ENCODE peak calls at places on chromosomes 3 and 15, in four cellular contexts. One of them, this sample, is unnamed.
A peak's percentile ranks its signal among the peaks of the same experiment; 100 is the strongest.

GRCh38 chr3:181725033-181725775 is 13.5 kb downstream of the SOX2 start:
- DNase-seq in fibroblast of the aortic adventitia: no peak
- DNase-seq in skeletal muscle cell: no peak
- DNase-seq in cardiac fibroblast: no peak
- DNase-seq in this sample: no peak

GRCh38 chr15:56957812-56958406 is 39.5 kb downstream of the TCF12 start:
- DNase-seq in cardiac fibroblast: no peak
- DNase-seq in fibroblast of the aortic adventitia: no peak
- DNase-seq in skeletal muscle cell: no peak
- DNase-seq in this sample: no peak

GRCh38 chr3:177126015-177126773 is 71.1 kb downstream of the TBL1XR1 start:
- DNase-seq in fibroblast of the aortic adventitia: peak; percentile 96
- DNase-seq in skeletal muscle cell: peak; percentile 83
- DNase-seq in cardiac fibroblast: peak; percentile 91
- DNase-seq in this sample: no peak

GRCh38 chr15:58484794-58485600 is 53.2 kb downstream of the LIPC start:
- DNase-seq in skeletal muscle cell: no peak
- DNase-seq in fibroblast of the aortic adventitia: no peak
- DNase-seq in cardiac fibroblast: no peak
- DNase-seq in this sample: peak; percentile 81

GRCh38 chr3:12465151-12465795 is 19.0 kb upstream of the TSEN2 start:
- DNase-seq in skeletal muscle cell: no peak
- DNase-seq in cardiac fibroblast: no peak
- DNase-seq in fibroblast of the aortic adventitia: no peak
- DNase-seq in this sample: no peak

GRCh38 chr3:42503957-42504333 is 1.5 kb downstream of the VIPR1 start:
- DNase-seq in cardiac fibroblast: no peak
- DNase-seq in fibroblast of the aortic adventitia: no peak
- DNase-seq in skeletal muscle cell: no peak
- DNase-seq in this sample: no peak

GRCh38 chr15:48966595-48967301 is 3.0 kb upstream of the SHC4 start:
- DNase-seq in skeletal muscle cell: peak; percentile 36
- DNase-seq in cardiac fibroblast: no peak
- DNase-seq in fibroblast of the aortic adventitia: peak; percentile 43
- DNase-seq in this sample: peak; percentile 94

GRCh38 chr3:61239871-61240270 is 11.4 kb downstream of the FHIT start:
- DNase-seq in fibroblast of the aortic adventitia: no peak
- DNase-seq in skeletal muscle cell: no peak
- DNase-seq in cardiac fibroblast: peak; percentile 27
- DNase-seq in this sample: no peak

GRCh38 chr15:68239025-68239424 is 9.5 kb upstream of the CLN6 start:
- DNase-seq in fibroblast of the aortic adventitia: no peak
- DNase-seq in cardiac fibroblast: no peak
- DNase-seq in skeletal muscle cell: no peak
- DNase-seq in this sample: no peak

GRCh38 chr3:146142757-146143156 is 18.2 kb downstream of the PLOD2 start:
- DNase-seq in fibroblast of the aortic adventitia: peak; percentile 73
- DNase-seq in skeletal muscle cell: no peak
- DNase-seq in cardiac fibroblast: peak; percentile 65
- DNase-seq in this sample: no peak

GRCh38 chr3:57370331-57370730 is 77.8 kb upstream of the ASB14 start:
- DNase-seq in fibroblast of the aortic adventitia: no peak
- DNase-seq in cardiac fibroblast: no peak
- DNase-seq in skeletal muscle cell: no peak
- DNase-seq in this sample: no peak

GRCh38 chr15:76139368-76140068 is 79.7 kb downstream of the TMEM266 start:
- DNase-seq in fibroblast of the aortic adventitia: peak; percentile 79
- DNase-seq in cardiac fibroblast: peak; percentile 80
- DNase-seq in skeletal muscle cell: no peak
- DNase-seq in this sample: peak; percentile 76

DNA sequence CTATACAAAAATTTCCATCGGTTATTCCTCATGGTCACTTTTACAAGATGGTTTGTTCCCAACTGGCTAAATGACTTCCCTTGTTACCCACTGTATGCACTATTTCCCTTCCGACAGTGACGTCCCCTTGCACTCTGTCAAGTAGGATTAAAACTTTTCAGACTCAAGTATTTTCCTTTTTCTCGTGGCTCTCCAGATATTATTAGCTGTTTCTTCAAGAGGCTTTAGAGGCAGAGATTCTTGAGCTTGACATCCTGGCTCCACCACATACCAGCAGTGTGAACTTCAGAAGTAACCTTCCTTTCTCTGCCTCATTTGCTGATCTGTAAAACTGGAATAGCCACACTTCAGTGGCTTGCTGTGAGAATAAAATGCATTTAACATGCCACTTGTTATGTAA is 14.0 kb downstream of the CSNK1G1 start:
- DNase-seq in fibroblast of the aortic adventitia: no peak
- DNase-seq in cardiac fibroblast: no peak
- DNase-seq in skeletal muscle cell: no peak
- DNase-seq in this sample: no peak
- H3K4me3 ChIP-seq in fibroblast of the aortic adventitia: no peak overlapping the region
- H3K4me3 ChIP-seq in cardiac fibroblast: no peak overlapping the region
- H3K4me3 ChIP-seq in skeletal muscle cell: no peak overlapping the region
- H3K4me3 ChIP-seq in this sample: no peak overlapping the region

DNA sequence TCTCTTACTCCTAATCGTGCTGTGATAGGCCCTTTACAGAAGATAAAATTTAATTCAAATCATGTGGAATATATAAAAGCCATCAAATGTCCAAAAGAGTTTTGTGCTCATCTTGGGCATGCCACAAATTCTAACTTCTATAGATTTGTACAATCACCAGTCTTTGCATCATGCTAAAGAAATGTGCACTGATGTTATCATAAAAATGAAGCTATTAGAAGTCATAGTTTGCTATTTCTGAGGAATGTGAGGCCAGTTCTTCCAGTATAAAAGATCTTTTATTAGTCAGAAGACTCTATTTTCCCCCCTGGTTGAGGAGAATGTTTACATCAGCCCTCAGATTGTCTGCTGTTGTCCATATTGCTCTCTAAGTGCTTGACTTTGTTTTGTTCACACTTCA is 2.1 kb upstream of the ANXA2 start:
- DNase-seq in fibroblast of the aortic adventitia: peak; percentile 76
- DNase-seq in cardiac fibroblast: peak; percentile 48
- DNase-seq in skeletal muscle cell: no peak
- DNase-seq in this sample: no peak
- H3K4me3 ChIP-seq in fibroblast of the aortic adventitia: no peak overlapping the region
- H3K4me3 ChIP-seq in cardiac fibroblast: no peak overlapping the region
- H3K4me3 ChIP-seq in skeletal muscle cell: no peak overlapping the region
- H3K4me3 ChIP-seq in this sample: no peak overlapping the region

GRCh38 chr3:8980756-8981257 is 17.5 kb upstream of the RAD18 start:
- DNase-seq in skeletal muscle cell: no peak
- DNase-seq in cardiac fibroblast: no peak
- DNase-seq in fibroblast of the aortic adventitia: peak; percentile 13
- DNase-seq in this sample: no peak
- H3K4me3 ChIP-seq in skeletal muscle cell: no peak overlapping the region
- H3K4me3 ChIP-seq in cardiac fibroblast: no peak overlapping the region
- H3K4me3 ChIP-seq in fibroblast of the aortic adventitia: no peak overlapping the region
- H3K4me3 ChIP-seq in this sample: no peak overlapping the region

DNA sequence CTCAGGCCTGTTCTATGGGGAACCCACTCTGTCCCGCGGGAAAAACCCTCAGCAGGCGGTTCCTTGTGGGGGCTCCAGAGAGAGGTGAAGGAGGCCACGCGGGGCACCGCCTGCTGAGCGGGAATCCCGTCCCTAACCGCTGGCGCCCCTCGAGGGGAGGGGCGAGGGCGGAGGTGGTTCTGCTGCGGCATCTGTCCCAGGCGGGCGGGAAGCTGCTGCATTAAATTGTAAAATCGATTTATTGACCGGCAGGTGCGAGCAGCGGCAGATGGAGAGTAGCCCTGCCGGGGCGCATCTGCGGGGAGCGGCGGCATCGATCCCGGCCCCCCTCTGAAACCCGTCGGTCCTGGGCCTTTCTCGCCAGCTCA is 3.7 kb upstream of the DLL4 start:
- DNase-seq in cardiac fibroblast: no peak
- DNase-seq in fibroblast of the aortic adventitia: no peak
- DNase-seq in skeletal muscle cell: no peak
- DNase-seq in this sample: no peak
- H3K4me3 ChIP-seq in cardiac fibroblast: no peak overlapping the region
- H3K4me3 ChIP-seq in fibroblast of the aortic adventitia: no peak overlapping the region
- H3K4me3 ChIP-seq in skeletal muscle cell: no peak overlapping the region
- H3K4me3 ChIP-seq in this sample: no peak overlapping the region